ENCODE peak calls at places on chromosomes 5 and 9, in eight cellular contexts. T is NCI-H1694 treated with DMSO at 0.1 percent for 48 hours, S is GM12878, K is GM13977, J is amniotic epithelial cell, B is AG09319, Z is WERI-Rb-1, G is endothelial cell. I is an unnamed sample.

GRCh38 chr5:39219433-39219832 is at the start of gene FYB1:
- DNase-seq in T (no peak), K (no peak), B (peak), J (no peak), G (no peak), S (no peak), Z (no peak), I (peak)

GRCh38 chr9:73146113-73146815 is 5.4 kb upstream of the ANXA1 start:
- DNase-seq in B (no peak), G (no peak), S (no peak), T (no peak), Z (no peak), J (no peak), K (no peak), I (no peak)

GRCh38 chr5:88815048-88815789 is 67.8 kb downstream of the MEF2C start:
- DNase-seq in B (no peak), G (no peak), J (no peak), S (no peak), K (no peak), Z (no peak), T (no peak), I (no peak)

GRCh38 chr5:137101544-137101943 is 397.6 kb downstream of the SPOCK1 start:
- DNase-seq in B (peak), S (no peak), J (peak), Z (no peak), T (no peak), K (no peak), G (no peak), I (no peak)

GRCh38 chr5:121968910-121969607 is 7.3 kb downstream of the SRFBP1 start:
- DNase-seq in K (no peak), B (peak), S (no peak), Z (no peak), J (peak), T (no peak), G (no peak), I (no peak)

GRCh38 chr9:109755040-109755439 is 25.0 kb upstream of the PALM2AKAP2 start:
- DNase-seq in J (peak), G (no peak), K (no peak), T (no peak), S (no peak), B (no peak), Z (no peak), I (no peak)

GRCh38 chr5:10324519-10325370 is 17.0 kb upstream of the CMBL start:
- DNase-seq in Z (peak), S (no peak), J (no peak), K (no peak), G (no peak), B (no peak), T (no peak), I (no peak)

GRCh38 chr9:116800885-116801284 is 113.8 kb downstream of the TRIM32 start:
- DNase-seq in S (no peak), K (peak), G (no peak), B (no peak), J (no peak), T (peak), Z (peak), I (no peak)

GRCh38 chr5:73268826-73269225 is 95.8 kb downstream of the TMEM174 start:
- DNase-seq in J (no peak), T (no peak), G (no peak), S (no peak), Z (no peak), K (no peak), B (no peak), I (no peak)

GRCh38 chr5:122726990-122727616 is 47.8 kb upstream of the SNX2 start:
- DNase-seq in G (no peak), S (peak), K (peak), Z (no peak), T (no peak), B (peak), J (peak), I (no peak)

GRCh38 chr9:130932220-130933069 is 6.6 kb downstream of the FIBCD1 start:
- DNase-seq in G (no peak), K (no peak), T (no peak), B (no peak), Z (no peak), J (no peak), S (no peak), I (peak)

GRCh38 chr9:136876476-136876875 is 9.8 kb upstream of the TRAF2 start:
- DNase-seq in J (no peak), Z (no peak), T (no peak), B (no peak), S (no peak), K (no peak), G (no peak), I (no peak)

GRCh38 chr5:158463971-158464370 is 605.0 kb upstream of the CLINT1 start:
- DNase-seq in J (peak), T (no peak), Z (no peak), K (peak), B (peak), S (no peak), G (no peak), I (peak)

GRCh38 chr5:135204151-135204600 is 170.1 kb upstream of the PITX1 start:
- DNase-seq in B (no peak), T (peak), K (no peak), G (no peak), S (no peak), Z (no peak), J (no peak), I (no peak)

GRCh38 chr5:175696139-175696854 is 38.4 kb downstream of the HRH2 start:
- DNase-seq in G (peak), Z (peak), B (no peak), K (peak), J (no peak), T (peak), S (peak), I (peak)

GRCh38 chr9:99491408-99492259 is 269.6 kb downstream of the SEC61B start:
- DNase-seq in S (peak), J (no peak), Z (no peak), K (peak), B (peak), G (no peak), T (no peak), I (no peak)

GRCh38 chr5:93311825-93312224 is 269.2 kb downstream of the NR2F1-AS1 start:
- DNase-seq in J (peak), T (no peak), B (no peak), G (no peak), Z (no peak), S (no peak), K (no peak), I (no peak)

GRCh38 chr9:20593131-20593530 is 29.2 kb downstream of the MLLT3 start:
- DNase-seq in G (no peak), S (no peak), B (no peak), J (no peak), Z (no peak), T (no peak), K (no peak), I (no peak)

GRCh38 chr9:96175001-96175400 is 127.0 kb downstream of the HSD17B3 start:
- DNase-seq in B (no peak), J (no peak), S (no peak), K (no peak), G (no peak), T (no peak), Z (no peak), I (no peak)

GRCh38 chr9:123834218-123834906 is 95.6 kb downstream of the DENND1A start:
- DNase-seq in S (no peak), Z (no peak), K (no peak), B (no peak), J (peak), G (no peak), T (peak), I (no peak)

GRCh38 chr5:107431998-107432397 is 238.7 kb downstream of the EFNA5 start:
- DNase-seq in J (peak), K (no peak), S (no peak), B (no peak), G (no peak), Z (no peak), T (no peak), I (no peak)

GRCh38 chr5:9888517-9888916 is 258.4 kb upstream of the TAS2R1 start:
- DNase-seq in T (no peak), S (no peak), Z (peak), K (no peak), J (peak), B (peak), G (no peak), I (no peak)

I was measured in Right ventricle myocardium inferior.